ENCODE peak calls at places on chromosomes 5 and 9, in seven cellular contexts. T is IMR-90, J is GM23248, L is fibroblast of lung, Y is H1, O is PC-9, N is MM.1S. R is an unnamed sample.

GRCh38 chr5:75466317-75466716 is 45.1 kb downstream of the CERT1 start:
- DNase-seq in O (no peak), N (no peak), Y (no peak), L (no peak), J (no peak), T (no peak), R (no peak)

GRCh38 chr5:132215329-132215728 is 12.3 kb downstream of the P4HA2 start:
- DNase-seq in T (peak; percentile 98), Y (no peak), N (no peak), J (peak; percentile 99), O (peak; percentile 85), L (peak; percentile 97), R (peak; percentile 98)

GRCh38 chr9:33202552-33203300 is 35.6 kb upstream of the B4GALT1 start:
- DNase-seq in L (peak; percentile 82), Y (no peak), N (peak; percentile 86), O (no peak), T (peak; percentile 69), J (peak; percentile 47), R (peak; percentile 79)

GRCh38 chr9:108180511-108180910 is 675.3 kb downstream of the ACTL7B start:
- DNase-seq in O (no peak), J (no peak), T (no peak), L (peak; percentile 18), Y (no peak), N (no peak), R (no peak)

GRCh38 chr9:38682713-38683112 is 37.2 kb downstream of the FAM240B start:
- DNase-seq in N (no peak), O (peak; percentile 48), L (peak; percentile 73), T (peak; percentile 84), J (peak; percentile 64), Y (no peak), R (peak; percentile 92)

GRCh38 chr5:11878846-11879245 is 25.4 kb downstream of the CTNND2 start:
- DNase-seq in N (no peak), Y (no peak), O (no peak), L (no peak), T (no peak), J (no peak), R (no peak)

GRCh38 chr9:123281659-123282342 is 13.4 kb upstream of the STRBP start:
- DNase-seq in T (no peak), J (no peak), O (no peak), N (no peak), Y (no peak), L (no peak), R (no peak)

GRCh38 chr9:90847971-90848370 is 46.4 kb downstream of the SYK start:
- DNase-seq in N (no peak), L (no peak), O (no peak), J (no peak), Y (no peak), T (no peak), R (no peak)

GRCh38 chr9:34374339-34374738 is 2.4 kb downstream of the MYORG start:
- DNase-seq in O (no peak), N (no peak), T (no peak), J (no peak), Y (no peak), L (no peak), R (peak; percentile 81)

GRCh38 chr5:13133951-13134350 is 810.5 kb downstream of the DNAH5 start:
- DNase-seq in Y (no peak), L (no peak), J (no peak), T (no peak), O (no peak), N (no peak), R (no peak)

GRCh38 chr9:77451507-77451906 is 196.6 kb downstream of the GNA14 start:
- DNase-seq in Y (no peak), T (no peak), L (no peak), O (peak; percentile 39), J (no peak), N (no peak), R (no peak)

GRCh38 chr5:158205992-158206391 is 347.0 kb upstream of the CLINT1 start:
- DNase-seq in O (no peak), Y (no peak), T (no peak), N (no peak), J (no peak), L (no peak), R (peak; percentile 4)

GRCh38 chr5:103263054-103263453 is 4.5 kb downstream of the MACIR start:
- DNase-seq in L (peak; percentile 6), N (no peak), J (no peak), O (no peak), T (no peak), Y (no peak), R (no peak)

GRCh38 chr9:34328500-34328982 is 527 bp downstream of the KIF24 start:
- DNase-seq in L (peak; percentile 8), Y (no peak), J (no peak), O (no peak), N (no peak), T (no peak), R (peak; percentile 29)

GRCh38 chr5:176823869-176824412 is 13.6 kb downstream of the UNC5A start:
- DNase-seq in N (no peak), O (peak; percentile 79), L (no peak), T (no peak), J (no peak), Y (peak; percentile 66), R (no peak)

GRCh38 chr5:16546712-16547111 is 70.1 kb downstream of the RETREG1 start:
- DNase-seq in J (no peak), T (no peak), O (no peak), Y (no peak), N (no peak), L (no peak), R (no peak)
- H2AFZ ChIP-seq in J (no peak overlapping the region), T (no peak overlapping the region), O (no peak overlapping the region), Y (no peak overlapping the region), N (no peak overlapping the region), L (no peak overlapping the region), R (no peak overlapping the region)

GRCh38 chr9:13446935-13447334 is 167.4 kb upstream of the MPDZ start:
- DNase-seq in L (peak; percentile 35), J (peak; percentile 21), T (no peak), O (no peak), Y (no peak), N (no peak), R (peak; percentile 11)
- H2AFZ ChIP-seq in L (no peak overlapping the region), J (no peak overlapping the region), T (no peak overlapping the region), O (no peak overlapping the region), Y (no peak overlapping the region), N (no peak overlapping the region), R (no peak overlapping the region)

GRCh38 chr5:6814816-6815215 is 101.6 kb downstream of the TENT4A start:
- DNase-seq in J (no peak), N (no peak), T (no peak), O (no peak), L (no peak), Y (peak; percentile 28), R (no peak)

GRCh38 chr5:6810641-6811405 is 97.6 kb downstream of the TENT4A start:
- DNase-seq in N (no peak), L (no peak), T (no peak), Y (peak; percentile 19), O (no peak), J (no peak), R (no peak)

GRCh38 chr5:6812800-6813731 is 99.8 kb downstream of the TENT4A start:
- DNase-seq in O (no peak), L (peak; percentile 28), Y (no peak), N (no peak), J (peak; percentile 41), T (peak; percentile 16), R (no peak)

GRCh38 chr5:6808462-6808861 is 95.2 kb downstream of the TENT4A start:
- DNase-seq in J (no peak), Y (peak; percentile 22), O (no peak), N (no peak), T (no peak), L (no peak), R (no peak)

GRCh38 chr5:6812091-6812490 is 98.9 kb downstream of the TENT4A start:
- DNase-seq in T (no peak), O (no peak), L (no peak), J (no peak), N (no peak), Y (no peak), R (no peak)
- H2AFZ ChIP-seq in T (no peak overlapping the region), O (no peak overlapping the region), L (no peak overlapping the region), J (no peak overlapping the region), N (no peak overlapping the region), Y (no peak overlapping the region), R (no peak overlapping the region)

DNA sequence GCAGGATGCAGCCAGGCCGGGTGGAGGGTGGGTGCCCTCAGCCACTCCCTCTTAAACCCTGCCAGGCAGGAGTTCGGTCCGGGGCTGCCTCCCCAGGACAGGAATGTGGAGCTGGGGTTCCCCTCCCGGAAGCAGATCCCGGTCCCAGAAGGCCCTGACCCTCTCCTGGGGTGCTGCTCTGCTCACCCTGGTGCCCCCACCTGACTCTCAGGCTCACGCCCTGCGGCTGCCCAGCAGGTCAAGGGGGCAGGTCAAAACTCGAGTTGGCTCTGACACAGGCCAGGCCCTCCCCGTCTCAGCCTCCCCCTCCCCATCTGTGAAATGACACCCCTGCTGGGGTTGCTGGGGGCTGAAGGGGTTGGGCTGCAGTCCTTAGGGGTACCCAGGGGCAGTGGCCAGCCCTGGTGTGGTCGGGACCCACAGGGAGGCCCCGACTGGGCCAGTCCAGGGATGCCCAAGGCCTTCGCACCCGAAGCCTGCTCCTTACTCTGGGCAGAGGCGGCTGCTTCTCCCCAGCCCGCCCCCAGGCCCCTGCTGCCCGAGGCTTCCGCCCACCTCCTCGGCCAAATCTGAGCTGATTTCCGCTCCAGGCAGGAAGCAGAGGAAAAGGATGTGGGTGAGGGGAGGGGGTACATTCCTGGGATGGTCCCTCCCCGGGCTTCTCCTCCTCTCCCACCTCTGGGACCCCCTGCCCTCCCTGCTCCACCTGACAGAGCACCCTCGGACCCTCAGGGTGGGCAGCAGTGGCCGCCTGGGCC is 3.9 kb upstream of the NRARP start:
- DNase-seq in N (no peak), O (no peak), Y (no peak), T (no peak), L (no peak), J (no peak), R (no peak)
- H2AFZ ChIP-seq in N (peak overlapping the region; percentile 63), O (no peak overlapping the region), Y (no peak overlapping the region), T (peak overlapping the region; percentile 78), L (peak overlapping the region; percentile 69), J (peak overlapping the region; percentile 63), R (no peak overlapping the region)

GRCh38 chr5:149348463-149348862 is 3.2 kb downstream of the GRPEL2 start:
- DNase-seq in Y (no peak), N (peak; percentile 72), O (no peak), L (no peak), T (no peak), J (no peak), R (no peak)
- H2AFZ ChIP-seq in Y (no peak overlapping the region), N (no peak overlapping the region), O (no peak overlapping the region), L (no peak overlapping the region), T (no peak overlapping the region), J (no peak overlapping the region), R (no peak overlapping the region)

GRCh38 chr5:56737002-56737621 is 78.2 kb upstream of the MAP3K1 start:
- DNase-seq in N (no peak), J (peak; percentile 44), T (peak; percentile 75), O (no peak), Y (no peak), L (peak; percentile 15), R (no peak)
- H2AFZ ChIP-seq in N (peak overlapping the region; percentile 70), J (peak overlapping the region; percentile 0), T (peak overlapping the region; percentile 74), O (no peak overlapping the region), Y (no peak overlapping the region), L (no peak overlapping the region), R (no peak overlapping the region)

R was measured in osteoblast.